ENCODE peak calls at places on chromosomes 13 and 19, in nine cellular contexts. O is adrenal gland, F is tibial nerve, V is transverse colon, Z is ovary, U is sigmoid colon, C is uterus, L is IMR-90, A is vagina. X is an unnamed sample.
A peak's percentile ranks its signal among the peaks of the same experiment; 100 is the strongest.

GRCh38 chr19:38624822-38625221 is 5.8 kb downstream of the EIF3K start:
- DNase-seq in O (no peak), F (no peak), V (no peak), Z (no peak), U (no peak), C (no peak), L (no peak), A (no peak), X (no peak)

GRCh38 chr19:10651821-10652220 is 2.3 kb upstream of the ILF3 start:
- DNase-seq in O (no peak), F (no peak), V (no peak), Z (no peak), U (no peak), C (no peak), L (no peak), A (no peak), X (no peak)

GRCh38 chr19:41616785-41617621 is 9.9 kb downstream of the CEACAM4 start:
- DNase-seq in O (no peak), F (no peak), V (no peak), Z (no peak), U (no peak), C (no peak), L (peak; percentile 10), A (no peak), X (no peak)

GRCh38 chr13:41942462-41943094 is 18.3 kb downstream of the VWA8 start:
- DNase-seq in O (no peak), F (no peak), V (no peak), Z (no peak), U (no peak), C (no peak), L (peak; percentile 74), A (no peak), X (no peak)

GRCh38 chr13:90427322-90428272 is 919.9 kb upstream of the MIR17HG start:
- DNase-seq in O (no peak), F (no peak), V (no peak), Z (no peak), U (no peak), C (no peak), L (no peak), A (no peak), X (no peak)

GRCh38 chr19:44608391-44608821 is 5.0 kb upstream of the IGSF23 start:
- DNase-seq in O (no peak), F (no peak), V (no peak), Z (no peak), U (no peak), C (no peak), L (peak; percentile 69), A (no peak), X (no peak)

GRCh38 chr13:23268441-23268840 is 87.7 kb downstream of the SGCG start:
- DNase-seq in O (no peak), F (no peak), V (no peak), Z (no peak), U (no peak), C (no peak), L (no peak), A (no peak), X (no peak)

GRCh38 chr13:73449258-73449657 is 390.5 kb downstream of the KLF5 start:
- DNase-seq in O (no peak), F (no peak), V (no peak), Z (no peak), U (no peak), C (no peak), L (peak; percentile 13), A (no peak), X (no peak)

DNA sequence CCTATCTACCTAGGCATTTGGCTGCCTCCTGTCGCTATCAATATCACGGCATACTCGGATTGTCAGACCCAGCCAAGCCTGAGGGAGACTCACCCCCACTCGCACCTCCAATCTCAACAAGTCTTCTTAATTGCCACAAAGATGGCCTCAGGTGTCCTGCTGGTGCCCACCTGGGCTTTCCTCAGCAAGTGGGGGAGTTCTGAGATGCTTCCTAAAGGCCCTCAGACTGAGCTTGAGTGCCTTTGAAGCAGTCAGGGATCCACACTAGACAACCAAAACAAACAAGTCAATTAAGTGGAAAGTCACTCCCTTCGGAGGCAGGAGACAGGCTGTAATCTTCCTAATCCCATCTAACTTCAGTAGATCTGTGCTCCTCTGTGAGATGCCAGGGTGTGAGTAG is 68.4 kb upstream of the SERP2 start:
- DNase-seq in O (no peak), F (no peak), V (no peak), Z (no peak), U (no peak), C (no peak), L (no peak), A (peak; percentile 37), X (no peak)
- H3K4me1 ChIP-seq in O (peaks cover 34% of the 10 kb centered on the region), F (no peaks in the 10 kb centered on the region), V (peaks cover 21% of the 10 kb centered on the region), Z (peaks cover 22% of the 10 kb centered on the region), U (peaks cover 99% of the 10 kb centered on the region), C (peaks cover 15% of the 10 kb centered on the region), L (peaks cover 20% of the 10 kb centered on the region), A (peaks cover 80% of the 10 kb centered on the region), X (peaks cover 21% of the 10 kb centered on the region)

GRCh38 chr13:48266150-48266549 is 33.1 kb downstream of the ITM2B start:
- DNase-seq in O (no peak), F (no peak), V (no peak), Z (no peak), U (no peak), C (no peak), L (no peak), A (no peak), X (no peak)

GRCh38 chr13:48268019-48268418 is 35.0 kb downstream of the ITM2B start:
- DNase-seq in O (no peak), F (no peak), V (no peak), Z (no peak), U (no peak), C (no peak), L (no peak), A (no peak), X (no peak)

GRCh38 chr13:48264052-48264451 is 31.0 kb downstream of the ITM2B start:
- DNase-seq in O (no peak), F (no peak), V (no peak), Z (no peak), U (no peak), C (no peak), L (no peak), A (no peak), X (no peak)

GRCh38 chr13:48265217-48265815 is 32.3 kb downstream of the ITM2B start:
- DNase-seq in O (no peak), F (no peak), V (peak; percentile 9), Z (no peak), U (no peak), C (no peak), L (no peak), A (no peak), X (no peak)

GRCh38 chr13:48266967-48267639 is 34.1 kb downstream of the ITM2B start:
- DNase-seq in O (no peak), F (no peak), V (no peak), Z (no peak), U (no peak), C (no peak), L (peak; percentile 6), A (no peak), X (no peak)
- TF ChIP-seq POLR2A in O (no peak), F (no peak), V (no peak), Z (no peak), U (no peak), C (no peak), L (no peak), A (no peak), X (no peak)

GRCh38 chr19:13964776-13965175 is 12.5 kb downstream of the DCAF15 start:
- DNase-seq in O (no peak), F (no peak), V (no peak), Z (no peak), U (no peak), C (no peak), L (peak; percentile 66), A (no peak), X (no peak)

GRCh38 chr19:13965926-13966683 is 13.8 kb downstream of the DCAF15 start:
- DNase-seq in O (no peak), F (no peak), V (no peak), Z (no peak), U (no peak), C (no peak), L (no peak), A (no peak), X (no peak)

GRCh38 chr19:13968383-13968935 is 16.1 kb downstream of the DCAF15 start:
- DNase-seq in O (no peak), F (no peak), V (no peak), Z (no peak), U (no peak), C (no peak), L (no peak), A (no peak), X (no peak)

GRCh38 chr19:13965377-13965896 is 13.1 kb downstream of the DCAF15 start:
- DNase-seq in O (no peak), F (no peak), V (no peak), Z (no peak), U (no peak), C (no peak), L (no peak), A (no peak), X (no peak)

DNA sequence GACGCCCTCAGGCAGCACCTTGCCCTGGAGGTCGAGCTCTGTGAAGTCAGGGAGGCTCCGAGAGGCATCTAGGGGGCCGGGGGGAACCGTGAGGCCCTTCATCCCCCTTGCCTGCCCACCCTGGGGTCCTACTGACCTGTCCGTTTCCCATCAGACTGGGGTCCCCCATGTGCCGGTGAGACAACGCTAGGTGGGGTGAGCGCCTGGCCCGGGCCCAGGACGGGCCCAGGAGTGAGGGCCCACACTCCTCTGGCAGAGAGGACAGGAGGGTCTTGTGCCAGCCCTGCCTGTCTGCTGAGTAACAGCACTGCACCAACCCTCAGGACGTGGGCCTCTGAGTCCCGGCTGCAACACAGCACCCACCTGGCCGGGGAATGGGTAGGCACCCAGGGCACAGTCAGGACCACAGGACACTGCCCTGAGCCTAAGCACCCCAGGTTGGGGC is 14.4 kb downstream of the DCAF15 start:
- DNase-seq in O (no peak), F (no peak), V (no peak), Z (no peak), U (no peak), C (no peak), L (no peak), A (no peak), X (no peak)
- H3K4me1 ChIP-seq in O (no peaks in the 10 kb centered on the region), F (no peaks in the 10 kb centered on the region), V (no peaks in the 10 kb centered on the region), Z (no peaks in the 10 kb centered on the region), U (peaks cover 18% of the 10 kb centered on the region), C (peaks cover 9% of the 10 kb centered on the region), L (peaks cover 9% of the 10 kb centered on the region), A (peaks cover 5% of the 10 kb centered on the region), X (no peaks in the 10 kb centered on the region)

GRCh38 chr19:17406887-17407196 is 1.4 kb upstream of the BST2 start:
- DNase-seq in O (no peak), F (no peak), V (no peak), Z (no peak), U (no peak), C (no peak), L (no peak), A (no peak), X (no peak)

GRCh38 chr19:17404621-17405249 is 695 bp downstream of the BST2 start:
- DNase-seq in O (no peak), F (no peak), V (no peak), Z (no peak), U (no peak), C (no peak), L (no peak), A (no peak), X (no peak)

GRCh38 chr19:17406039-17406886 is 833 bp upstream of the BST2 start:
- DNase-seq in O (no peak), F (no peak), V (peak; percentile 48), Z (no peak), U (no peak), C (no peak), L (no peak), A (no peak), X (no peak)

GRCh38 chr19:17404015-17404414 is 1.4 kb downstream of the BST2 start:
- DNase-seq in O (peak; percentile 82), F (no peak), V (no peak), Z (no peak), U (no peak), C (no peak), L (no peak), A (no peak), X (no peak)

GRCh38 chr19:17405250-17406038 is at the start of gene BST2:
- DNase-seq in O (peak; percentile 89), F (peak; percentile 27), V (peak; percentile 51), Z (peak; percentile 89), U (peak; percentile 87), C (peak; percentile 75), L (peak; percentile 37), A (no peak), X (peak; percentile 40)
- TF ChIP-seq POLR2A in O (no peak), F (peak; percentile 68), V (peak; percentile 23), Z (peak; percentile 69), U (no peak), C (peak; percentile 42), L (no peak), A (no peak), X (peak; percentile 39)